ENCODE peak calls at places on chromosomes 12 and 14, in seven cellular contexts. One of them, this sample, is unnamed.
A peak's percentile ranks its signal among the peaks of the same experiment; 100 is the strongest.

GRCh38 chr14:102556098-102556677 is 36.3 kb upstream of the RCOR1 start:
- DNase-seq in CD4-positive, alpha-beta memory T cell: no peak
- DNase-seq in astrocyte of the spinal cord: no peak
- DNase-seq in activated CD8-positive, alpha-beta memory T cell treated with anti-CD3 and anti-CD28 coated beads for 24 hours: no peak
- DNase-seq in iris pigment epithelial cell: no peak
- DNase-seq in A549: no peak
- DNase-seq in stimulated activated CD4-positive, alpha-beta T cell treated with anti-CD3 and anti-CD28 coated beads, Interleukin-4, amount 100 ng/mL, for 1 hour: no peak
- DNase-seq in this sample: no peak

GRCh38 chr12:104570174-104570907 is 113.6 kb downstream of the CHST11 start:
- DNase-seq in CD4-positive, alpha-beta memory T cell: no peak
- DNase-seq in astrocyte of the spinal cord: no peak
- DNase-seq in activated CD8-positive, alpha-beta memory T cell treated with anti-CD3 and anti-CD28 coated beads for 24 hours: no peak
- DNase-seq in iris pigment epithelial cell: no peak
- DNase-seq in A549: no peak
- DNase-seq in stimulated activated CD4-positive, alpha-beta T cell treated with anti-CD3 and anti-CD28 coated beads, Interleukin-4, amount 100 ng/mL, for 1 hour: no peak
- DNase-seq in this sample: no peak

GRCh38 chr14:31881531-31882310 is 195.4 kb upstream of the ARHGAP5 start:
- DNase-seq in CD4-positive, alpha-beta memory T cell: no peak
- DNase-seq in astrocyte of the spinal cord: peak; percentile 28
- DNase-seq in activated CD8-positive, alpha-beta memory T cell treated with anti-CD3 and anti-CD28 coated beads for 24 hours: no peak
- DNase-seq in iris pigment epithelial cell: peak; percentile 53
- DNase-seq in A549: no peak
- DNase-seq in stimulated activated CD4-positive, alpha-beta T cell treated with anti-CD3 and anti-CD28 coated beads, Interleukin-4, amount 100 ng/mL, for 1 hour: no peak
- DNase-seq in this sample: no peak

GRCh38 chr14:89024691-89025090 is 200.2 kb downstream of the TTC8 start:
- DNase-seq in CD4-positive, alpha-beta memory T cell: no peak
- DNase-seq in astrocyte of the spinal cord: no peak
- DNase-seq in activated CD8-positive, alpha-beta memory T cell treated with anti-CD3 and anti-CD28 coated beads for 24 hours: no peak
- DNase-seq in iris pigment epithelial cell: no peak
- DNase-seq in A549: no peak
- DNase-seq in stimulated activated CD4-positive, alpha-beta T cell treated with anti-CD3 and anti-CD28 coated beads, Interleukin-4, amount 100 ng/mL, for 1 hour: no peak
- DNase-seq in this sample: no peak

GRCh38 chr12:49673446-49674317 is 33.5 kb downstream of the FMNL3 start:
- DNase-seq in CD4-positive, alpha-beta memory T cell: no peak
- DNase-seq in astrocyte of the spinal cord: peak; percentile 96
- DNase-seq in activated CD8-positive, alpha-beta memory T cell treated with anti-CD3 and anti-CD28 coated beads for 24 hours: no peak
- DNase-seq in iris pigment epithelial cell: peak; percentile 96
- DNase-seq in A549: no peak
- DNase-seq in stimulated activated CD4-positive, alpha-beta T cell treated with anti-CD3 and anti-CD28 coated beads, Interleukin-4, amount 100 ng/mL, for 1 hour: no peak
- DNase-seq in this sample: no peak

GRCh38 chr12:66648336-66648735 is 30.5 kb downstream of the GRIP1 start:
- DNase-seq in CD4-positive, alpha-beta memory T cell: no peak
- DNase-seq in astrocyte of the spinal cord: peak; percentile 22
- DNase-seq in activated CD8-positive, alpha-beta memory T cell treated with anti-CD3 and anti-CD28 coated beads for 24 hours: no peak
- DNase-seq in iris pigment epithelial cell: no peak
- DNase-seq in A549: no peak
- DNase-seq in stimulated activated CD4-positive, alpha-beta T cell treated with anti-CD3 and anti-CD28 coated beads, Interleukin-4, amount 100 ng/mL, for 1 hour: no peak
- DNase-seq in this sample: no peak

GRCh38 chr12:103768467-103769123 is 72.4 kb downstream of the NT5DC3 start:
- DNase-seq in CD4-positive, alpha-beta memory T cell: no peak
- DNase-seq in astrocyte of the spinal cord: peak; percentile 24
- DNase-seq in activated CD8-positive, alpha-beta memory T cell treated with anti-CD3 and anti-CD28 coated beads for 24 hours: no peak
- DNase-seq in iris pigment epithelial cell: no peak
- DNase-seq in A549: no peak
- DNase-seq in stimulated activated CD4-positive, alpha-beta T cell treated with anti-CD3 and anti-CD28 coated beads, Interleukin-4, amount 100 ng/mL, for 1 hour: no peak
- DNase-seq in this sample: no peak

GRCh38 chr12:15956413-15957185 is 45.5 kb downstream of the DERA start:
- DNase-seq in CD4-positive, alpha-beta memory T cell: no peak
- DNase-seq in astrocyte of the spinal cord: no peak
- DNase-seq in activated CD8-positive, alpha-beta memory T cell treated with anti-CD3 and anti-CD28 coated beads for 24 hours: no peak
- DNase-seq in iris pigment epithelial cell: no peak
- DNase-seq in A549: no peak
- DNase-seq in stimulated activated CD4-positive, alpha-beta T cell treated with anti-CD3 and anti-CD28 coated beads, Interleukin-4, amount 100 ng/mL, for 1 hour: no peak
- DNase-seq in this sample: no peak

GRCh38 chr12:124852329-124852831 is 11.3 kb downstream of the SCARB1 start:
- DNase-seq in CD4-positive, alpha-beta memory T cell: no peak
- DNase-seq in astrocyte of the spinal cord: no peak
- DNase-seq in activated CD8-positive, alpha-beta memory T cell treated with anti-CD3 and anti-CD28 coated beads for 24 hours: no peak
- DNase-seq in iris pigment epithelial cell: peak; percentile 83
- DNase-seq in A549: no peak
- DNase-seq in stimulated activated CD4-positive, alpha-beta T cell treated with anti-CD3 and anti-CD28 coated beads, Interleukin-4, amount 100 ng/mL, for 1 hour: no peak
- DNase-seq in this sample: no peak

GRCh38 chr12:79083181-79083580 is 218.6 kb downstream of the SYT1 start:
- DNase-seq in CD4-positive, alpha-beta memory T cell: no peak
- DNase-seq in astrocyte of the spinal cord: no peak
- DNase-seq in activated CD8-positive, alpha-beta memory T cell treated with anti-CD3 and anti-CD28 coated beads for 24 hours: no peak
- DNase-seq in iris pigment epithelial cell: no peak
- DNase-seq in A549: no peak
- DNase-seq in stimulated activated CD4-positive, alpha-beta T cell treated with anti-CD3 and anti-CD28 coated beads, Interleukin-4, amount 100 ng/mL, for 1 hour: no peak
- DNase-seq in this sample: no peak

GRCh38 chr14:61186341-61186740 is 94.8 kb downstream of the TMEM30B start:
- DNase-seq in CD4-positive, alpha-beta memory T cell: no peak
- DNase-seq in astrocyte of the spinal cord: no peak
- DNase-seq in activated CD8-positive, alpha-beta memory T cell treated with anti-CD3 and anti-CD28 coated beads for 24 hours: no peak
- DNase-seq in iris pigment epithelial cell: no peak
- DNase-seq in A549: no peak
- DNase-seq in stimulated activated CD4-positive, alpha-beta T cell treated with anti-CD3 and anti-CD28 coated beads, Interleukin-4, amount 100 ng/mL, for 1 hour: no peak
- DNase-seq in this sample: no peak

GRCh38 chr14:92683041-92683440 is 65.4 kb downstream of the LGMN start:
- DNase-seq in CD4-positive, alpha-beta memory T cell: no peak
- DNase-seq in astrocyte of the spinal cord: no peak
- DNase-seq in activated CD8-positive, alpha-beta memory T cell treated with anti-CD3 and anti-CD28 coated beads for 24 hours: no peak
- DNase-seq in iris pigment epithelial cell: no peak
- DNase-seq in A549: no peak
- DNase-seq in stimulated activated CD4-positive, alpha-beta T cell treated with anti-CD3 and anti-CD28 coated beads, Interleukin-4, amount 100 ng/mL, for 1 hour: no peak
- DNase-seq in this sample: no peak

GRCh38 chr12:27580561-27581330 is 56.7 kb downstream of the PPFIBP1 start:
- DNase-seq in CD4-positive, alpha-beta memory T cell: no peak
- DNase-seq in astrocyte of the spinal cord: no peak
- DNase-seq in activated CD8-positive, alpha-beta memory T cell treated with anti-CD3 and anti-CD28 coated beads for 24 hours: no peak
- DNase-seq in iris pigment epithelial cell: no peak
- DNase-seq in A549: no peak
- DNase-seq in stimulated activated CD4-positive, alpha-beta T cell treated with anti-CD3 and anti-CD28 coated beads, Interleukin-4, amount 100 ng/mL, for 1 hour: no peak
- DNase-seq in this sample: no peak

GRCh38 chr14:32137313-32137712 is 60.2 kb downstream of the ARHGAP5 start:
- DNase-seq in CD4-positive, alpha-beta memory T cell: no peak
- DNase-seq in astrocyte of the spinal cord: no peak
- DNase-seq in activated CD8-positive, alpha-beta memory T cell treated with anti-CD3 and anti-CD28 coated beads for 24 hours: no peak
- DNase-seq in iris pigment epithelial cell: no peak
- DNase-seq in A549: no peak
- DNase-seq in stimulated activated CD4-positive, alpha-beta T cell treated with anti-CD3 and anti-CD28 coated beads, Interleukin-4, amount 100 ng/mL, for 1 hour: no peak
- DNase-seq in this sample: no peak

GRCh38 chr14:99348816-99349609 is 77.0 kb upstream of the BCL11B start:
- DNase-seq in CD4-positive, alpha-beta memory T cell: no peak
- DNase-seq in astrocyte of the spinal cord: no peak
- DNase-seq in activated CD8-positive, alpha-beta memory T cell treated with anti-CD3 and anti-CD28 coated beads for 24 hours: no peak
- DNase-seq in iris pigment epithelial cell: no peak
- DNase-seq in A549: no peak
- DNase-seq in stimulated activated CD4-positive, alpha-beta T cell treated with anti-CD3 and anti-CD28 coated beads, Interleukin-4, amount 100 ng/mL, for 1 hour: no peak
- DNase-seq in this sample: no peak

GRCh38 chr12:95224202-95225170 is 6.9 kb downstream of the VEZT start:
- DNase-seq in CD4-positive, alpha-beta memory T cell: no peak
- DNase-seq in astrocyte of the spinal cord: peak; percentile 75
- DNase-seq in activated CD8-positive, alpha-beta memory T cell treated with anti-CD3 and anti-CD28 coated beads for 24 hours: no peak
- DNase-seq in iris pigment epithelial cell: peak; percentile 86
- DNase-seq in A549: no peak
- DNase-seq in stimulated activated CD4-positive, alpha-beta T cell treated with anti-CD3 and anti-CD28 coated beads, Interleukin-4, amount 100 ng/mL, for 1 hour: no peak
- DNase-seq in this sample: no peak

GRCh38 chr12:121570467-121571283 is 10.1 kb downstream of the KDM2B start:
- DNase-seq in CD4-positive, alpha-beta memory T cell: no peak
- DNase-seq in astrocyte of the spinal cord: no peak
- DNase-seq in activated CD8-positive, alpha-beta memory T cell treated with anti-CD3 and anti-CD28 coated beads for 24 hours: no peak
- DNase-seq in iris pigment epithelial cell: no peak
- DNase-seq in A549: no peak
- DNase-seq in stimulated activated CD4-positive, alpha-beta T cell treated with anti-CD3 and anti-CD28 coated beads, Interleukin-4, amount 100 ng/mL, for 1 hour: no peak
- DNase-seq in this sample: no peak

GRCh38 chr14:89444044-89444443 is 27.0 kb upstream of the FOXN3 start:
- DNase-seq in CD4-positive, alpha-beta memory T cell: no peak
- DNase-seq in astrocyte of the spinal cord: peak; percentile 17
- DNase-seq in activated CD8-positive, alpha-beta memory T cell treated with anti-CD3 and anti-CD28 coated beads for 24 hours: no peak
- DNase-seq in iris pigment epithelial cell: peak; percentile 63
- DNase-seq in A549: no peak
- DNase-seq in stimulated activated CD4-positive, alpha-beta T cell treated with anti-CD3 and anti-CD28 coated beads, Interleukin-4, amount 100 ng/mL, for 1 hour: peak; percentile 48
- DNase-seq in this sample: no peak

GRCh38 chr14:23469906-23470403 is 452 bp downstream of the NGDN start:
- DNase-seq in CD4-positive, alpha-beta memory T cell: no peak
- DNase-seq in astrocyte of the spinal cord: no peak
- DNase-seq in activated CD8-positive, alpha-beta memory T cell treated with anti-CD3 and anti-CD28 coated beads for 24 hours: no peak
- DNase-seq in iris pigment epithelial cell: no peak
- DNase-seq in A549: no peak
- DNase-seq in stimulated activated CD4-positive, alpha-beta T cell treated with anti-CD3 and anti-CD28 coated beads, Interleukin-4, amount 100 ng/mL, for 1 hour: no peak
- DNase-seq in this sample: no peak

GRCh38 chr14:70361893-70362292 is 2.4 kb upstream of the COX16 start:
- DNase-seq in CD4-positive, alpha-beta memory T cell: no peak
- DNase-seq in astrocyte of the spinal cord: no peak
- DNase-seq in activated CD8-positive, alpha-beta memory T cell treated with anti-CD3 and anti-CD28 coated beads for 24 hours: no peak
- DNase-seq in iris pigment epithelial cell: no peak
- DNase-seq in A549: no peak
- DNase-seq in stimulated activated CD4-positive, alpha-beta T cell treated with anti-CD3 and anti-CD28 coated beads, Interleukin-4, amount 100 ng/mL, for 1 hour: no peak
- DNase-seq in this sample: no peak

GRCh38 chr12:72089678-72090077 is 151.0 kb downstream of the TPH2 start:
- DNase-seq in CD4-positive, alpha-beta memory T cell: no peak
- DNase-seq in astrocyte of the spinal cord: no peak
- DNase-seq in activated CD8-positive, alpha-beta memory T cell treated with anti-CD3 and anti-CD28 coated beads for 24 hours: no peak
- DNase-seq in iris pigment epithelial cell: no peak
- DNase-seq in A549: no peak
- DNase-seq in stimulated activated CD4-positive, alpha-beta T cell treated with anti-CD3 and anti-CD28 coated beads, Interleukin-4, amount 100 ng/mL, for 1 hour: no peak
- DNase-seq in this sample: no peak

GRCh38 chr12:11580125-11580751 is 69.2 kb upstream of the ETV6 start:
- DNase-seq in CD4-positive, alpha-beta memory T cell: no peak
- DNase-seq in astrocyte of the spinal cord: peak; percentile 77
- DNase-seq in activated CD8-positive, alpha-beta memory T cell treated with anti-CD3 and anti-CD28 coated beads for 24 hours: no peak
- DNase-seq in iris pigment epithelial cell: peak; percentile 87
- DNase-seq in A549: no peak
- DNase-seq in stimulated activated CD4-positive, alpha-beta T cell treated with anti-CD3 and anti-CD28 coated beads, Interleukin-4, amount 100 ng/mL, for 1 hour: no peak
- DNase-seq in this sample: no peak

GRCh38 chr12:15883536-15883935 is 1.3 kb downstream of the STRAP start:
- DNase-seq in CD4-positive, alpha-beta memory T cell: no peak
- DNase-seq in astrocyte of the spinal cord: no peak
- DNase-seq in activated CD8-positive, alpha-beta memory T cell treated with anti-CD3 and anti-CD28 coated beads for 24 hours: no peak
- DNase-seq in iris pigment epithelial cell: peak; percentile 27
- DNase-seq in A549: no peak
- DNase-seq in stimulated activated CD4-positive, alpha-beta T cell treated with anti-CD3 and anti-CD28 coated beads, Interleukin-4, amount 100 ng/mL, for 1 hour: no peak
- DNase-seq in this sample: no peak

GRCh38 chr14:32434180-32434579 is 105.1 kb downstream of the AKAP6 start:
- DNase-seq in CD4-positive, alpha-beta memory T cell: no peak
- DNase-seq in astrocyte of the spinal cord: no peak
- DNase-seq in activated CD8-positive, alpha-beta memory T cell treated with anti-CD3 and anti-CD28 coated beads for 24 hours: no peak
- DNase-seq in iris pigment epithelial cell: no peak
- DNase-seq in A549: no peak
- DNase-seq in stimulated activated CD4-positive, alpha-beta T cell treated with anti-CD3 and anti-CD28 coated beads, Interleukin-4, amount 100 ng/mL, for 1 hour: no peak
- DNase-seq in this sample: no peak

GRCh38 chr14:69151458-69152180 is 1.3 kb downstream of the DCAF5 start:
- DNase-seq in CD4-positive, alpha-beta memory T cell: peak; percentile 78
- DNase-seq in astrocyte of the spinal cord: peak; percentile 69
- DNase-seq in activated CD8-positive, alpha-beta memory T cell treated with anti-CD3 and anti-CD28 coated beads for 24 hours: peak; percentile 90
- DNase-seq in iris pigment epithelial cell: peak; percentile 69
- DNase-seq in A549: peak; percentile 76
- DNase-seq in stimulated activated CD4-positive, alpha-beta T cell treated with anti-CD3 and anti-CD28 coated beads, Interleukin-4, amount 100 ng/mL, for 1 hour: peak; percentile 80
- DNase-seq in this sample: peak; percentile 71

GRCh38 chr14:52351191-52351560 is 37.1 kb downstream of the PTGER2 start:
- DNase-seq in CD4-positive, alpha-beta memory T cell: no peak
- DNase-seq in astrocyte of the spinal cord: peak; percentile 60
- DNase-seq in activated CD8-positive, alpha-beta memory T cell treated with anti-CD3 and anti-CD28 coated beads for 24 hours: no peak
- DNase-seq in iris pigment epithelial cell: peak; percentile 58
- DNase-seq in A549: no peak
- DNase-seq in stimulated activated CD4-positive, alpha-beta T cell treated with anti-CD3 and anti-CD28 coated beads, Interleukin-4, amount 100 ng/mL, for 1 hour: no peak
- DNase-seq in this sample: no peak

GRCh38 chr14:32358781-32359180 is 29.7 kb downstream of the AKAP6 start:
- DNase-seq in CD4-positive, alpha-beta memory T cell: no peak
- DNase-seq in astrocyte of the spinal cord: no peak
- DNase-seq in activated CD8-positive, alpha-beta memory T cell treated with anti-CD3 and anti-CD28 coated beads for 24 hours: no peak
- DNase-seq in iris pigment epithelial cell: no peak
- DNase-seq in A549: no peak
- DNase-seq in stimulated activated CD4-positive, alpha-beta T cell treated with anti-CD3 and anti-CD28 coated beads, Interleukin-4, amount 100 ng/mL, for 1 hour: no peak
- DNase-seq in this sample: no peak

GRCh38 chr12:96392397-96392796 is 7.8 kb downstream of the CDK17 start:
- DNase-seq in CD4-positive, alpha-beta memory T cell: no peak
- DNase-seq in astrocyte of the spinal cord: no peak
- DNase-seq in activated CD8-positive, alpha-beta memory T cell treated with anti-CD3 and anti-CD28 coated beads for 24 hours: no peak
- DNase-seq in iris pigment epithelial cell: peak; percentile 28
- DNase-seq in A549: no peak
- DNase-seq in stimulated activated CD4-positive, alpha-beta T cell treated with anti-CD3 and anti-CD28 coated beads, Interleukin-4, amount 100 ng/mL, for 1 hour: no peak
- DNase-seq in this sample: no peak

GRCh38 chr12:78120866-78121590 is 290.3 kb downstream of the NAV3 start:
- DNase-seq in CD4-positive, alpha-beta memory T cell: no peak
- DNase-seq in astrocyte of the spinal cord: peak; percentile 49
- DNase-seq in activated CD8-positive, alpha-beta memory T cell treated with anti-CD3 and anti-CD28 coated beads for 24 hours: no peak
- DNase-seq in iris pigment epithelial cell: peak; percentile 66
- DNase-seq in A549: peak; percentile 3
- DNase-seq in stimulated activated CD4-positive, alpha-beta T cell treated with anti-CD3 and anti-CD28 coated beads, Interleukin-4, amount 100 ng/mL, for 1 hour: no peak
- DNase-seq in this sample: no peak

GRCh38 chr14:103830511-103831270 is 16.7 kb downstream of the PPP1R13B start:
- DNase-seq in CD4-positive, alpha-beta memory T cell: no peak
- DNase-seq in astrocyte of the spinal cord: no peak
- DNase-seq in activated CD8-positive, alpha-beta memory T cell treated with anti-CD3 and anti-CD28 coated beads for 24 hours: no peak
- DNase-seq in iris pigment epithelial cell: no peak
- DNase-seq in A549: no peak
- DNase-seq in stimulated activated CD4-positive, alpha-beta T cell treated with anti-CD3 and anti-CD28 coated beads, Interleukin-4, amount 100 ng/mL, for 1 hour: no peak
- DNase-seq in this sample: no peak

GRCh38 chr14:94598506-94598815 is 13.7 kb upstream of the SERPINA3 start:
- DNase-seq in CD4-positive, alpha-beta memory T cell: no peak
- DNase-seq in astrocyte of the spinal cord: no peak
- DNase-seq in activated CD8-positive, alpha-beta memory T cell treated with anti-CD3 and anti-CD28 coated beads for 24 hours: no peak
- DNase-seq in iris pigment epithelial cell: no peak
- DNase-seq in A549: no peak
- DNase-seq in stimulated activated CD4-positive, alpha-beta T cell treated with anti-CD3 and anti-CD28 coated beads, Interleukin-4, amount 100 ng/mL, for 1 hour: no peak
- DNase-seq in this sample: no peak

GRCh38 chr12:124030510-124030909 is 57.5 kb downstream of the ZNF664 start:
- DNase-seq in CD4-positive, alpha-beta memory T cell: no peak
- DNase-seq in astrocyte of the spinal cord: peak; percentile 61
- DNase-seq in activated CD8-positive, alpha-beta memory T cell treated with anti-CD3 and anti-CD28 coated beads for 24 hours: no peak
- DNase-seq in iris pigment epithelial cell: peak; percentile 66
- DNase-seq in A549: no peak
- DNase-seq in stimulated activated CD4-positive, alpha-beta T cell treated with anti-CD3 and anti-CD28 coated beads, Interleukin-4, amount 100 ng/mL, for 1 hour: no peak
- DNase-seq in this sample: no peak

GRCh38 chr12:38162013-38162412 is 154.6 kb upstream of the ALG10B start:
- DNase-seq in CD4-positive, alpha-beta memory T cell: no peak
- DNase-seq in astrocyte of the spinal cord: no peak
- DNase-seq in activated CD8-positive, alpha-beta memory T cell treated with anti-CD3 and anti-CD28 coated beads for 24 hours: no peak
- DNase-seq in iris pigment epithelial cell: no peak
- DNase-seq in A549: no peak
- DNase-seq in stimulated activated CD4-positive, alpha-beta T cell treated with anti-CD3 and anti-CD28 coated beads, Interleukin-4, amount 100 ng/mL, for 1 hour: no peak
- DNase-seq in this sample: no peak

GRCh38 chr14:20295067-20295466 is 10.7 kb downstream of the TTC5 start:
- DNase-seq in CD4-positive, alpha-beta memory T cell: no peak
- DNase-seq in astrocyte of the spinal cord: no peak
- DNase-seq in activated CD8-positive, alpha-beta memory T cell treated with anti-CD3 and anti-CD28 coated beads for 24 hours: no peak
- DNase-seq in iris pigment epithelial cell: no peak
- DNase-seq in A549: no peak
- DNase-seq in stimulated activated CD4-positive, alpha-beta T cell treated with anti-CD3 and anti-CD28 coated beads, Interleukin-4, amount 100 ng/mL, for 1 hour: no peak
- DNase-seq in this sample: no peak

GRCh38 chr12:96876966-96877365 is 30.1 kb upstream of the NEDD1 start:
- DNase-seq in CD4-positive, alpha-beta memory T cell: no peak
- DNase-seq in astrocyte of the spinal cord: no peak
- DNase-seq in activated CD8-positive, alpha-beta memory T cell treated with anti-CD3 and anti-CD28 coated beads for 24 hours: no peak
- DNase-seq in iris pigment epithelial cell: no peak
- DNase-seq in A549: no peak
- DNase-seq in stimulated activated CD4-positive, alpha-beta T cell treated with anti-CD3 and anti-CD28 coated beads, Interleukin-4, amount 100 ng/mL, for 1 hour: no peak
- DNase-seq in this sample: no peak

GRCh38 chr14:22748188-22748587 is 18.3 kb upstream of the OXA1L start:
- DNase-seq in CD4-positive, alpha-beta memory T cell: no peak
- DNase-seq in astrocyte of the spinal cord: no peak
- DNase-seq in activated CD8-positive, alpha-beta memory T cell treated with anti-CD3 and anti-CD28 coated beads for 24 hours: no peak
- DNase-seq in iris pigment epithelial cell: no peak
- DNase-seq in A549: no peak
- DNase-seq in stimulated activated CD4-positive, alpha-beta T cell treated with anti-CD3 and anti-CD28 coated beads, Interleukin-4, amount 100 ng/mL, for 1 hour: no peak
- DNase-seq in this sample: no peak

GRCh38 chr14:70721542-70721941 is 79.8 kb downstream of the TTC9 start:
- DNase-seq in CD4-positive, alpha-beta memory T cell: no peak
- DNase-seq in astrocyte of the spinal cord: no peak
- DNase-seq in activated CD8-positive, alpha-beta memory T cell treated with anti-CD3 and anti-CD28 coated beads for 24 hours: no peak
- DNase-seq in iris pigment epithelial cell: peak; percentile 47
- DNase-seq in A549: no peak
- DNase-seq in stimulated activated CD4-positive, alpha-beta T cell treated with anti-CD3 and anti-CD28 coated beads, Interleukin-4, amount 100 ng/mL, for 1 hour: no peak
- DNase-seq in this sample: no peak

GRCh38 chr12:12992418-12993175 is 7.5 kb downstream of the HEBP1 start:
- DNase-seq in CD4-positive, alpha-beta memory T cell: no peak
- DNase-seq in astrocyte of the spinal cord: peak; percentile 89
- DNase-seq in activated CD8-positive, alpha-beta memory T cell treated with anti-CD3 and anti-CD28 coated beads for 24 hours: no peak
- DNase-seq in iris pigment epithelial cell: peak; percentile 99
- DNase-seq in A549: peak; percentile 24
- DNase-seq in stimulated activated CD4-positive, alpha-beta T cell treated with anti-CD3 and anti-CD28 coated beads, Interleukin-4, amount 100 ng/mL, for 1 hour: no peak
- DNase-seq in this sample: no peak